ENCODE peak calls at places on chromosome 15, in nine cellular contexts. W is mesendoderm; I is cardiac muscle cell; Q is sigmoid colon; A is neural progenitor cell; V is esophagus squamous epithelium; E is K562; Z is naive thymus-derived CD4-positive, alpha-beta T cell; J is breast epithelium. L is an unnamed sample.

GRCh38 chr15:66211670-66212455 is 41.7 kb downstream of the MEGF11 start:
- DNase-seq in J (no peak), Z (no peak), W (no peak), V (no peak), A (no peak), Q (no peak), I (no peak), E (no peak), L (peak; percentile 61)

GRCh38 chr15:51024735-51025453 is 69.8 kb downstream of the TNFAIP8L3 start:
- DNase-seq in V (no peak), Z (no peak), Q (no peak), I (peak; percentile 48), E (no peak), A (no peak), W (no peak), J (no peak), L (no peak)

GRCh38 chr15:68176601-68177000 is 28.5 kb downstream of the CALML4 start:
- DNase-seq in J (no peak), Z (no peak), Q (no peak), I (no peak), V (no peak), W (no peak), A (no peak), E (no peak), L (no peak)

GRCh38 chr15:65772909-65773308 is 19.2 kb downstream of the DENND4A start:
- DNase-seq in Q (no peak), A (no peak), I (no peak), W (no peak), Z (no peak), E (no peak), V (no peak), J (no peak), L (no peak)

GRCh38 chr15:71494565-71494964 is 315.8 kb upstream of the NR2E3 start:
- DNase-seq in Q (no peak), A (no peak), Z (no peak), I (no peak), E (no peak), J (no peak), V (no peak), W (no peak), L (no peak)

GRCh38 chr15:74505837-74506514 is 35.0 kb upstream of the ARID3B start:
- DNase-seq in J (no peak), E (no peak), I (no peak), Q (no peak), Z (no peak), V (no peak), W (no peak), A (no peak), L (no peak)

GRCh38 chr15:40549894-40550293 is 14.9 kb downstream of the CCDC32 start:
- DNase-seq in I (no peak), Z (no peak), Q (no peak), E (peak; percentile 31), A (no peak), V (no peak), J (peak; percentile 55), W (no peak), L (no peak)

GRCh38 chr15:90036343-90036742 is 35.2 kb downstream of the ZNF710 start:
- DNase-seq in I (no peak), J (no peak), Z (no peak), Q (peak; percentile 38), E (no peak), V (no peak), W (no peak), A (peak; percentile 72), L (peak; percentile 42)

GRCh38 chr15:74642328-74642723 is 26.7 kb downstream of the CLK3 start:
- DNase-seq in Z (no peak), J (no peak), E (no peak), Q (no peak), W (no peak), I (no peak), V (no peak), A (no peak), L (no peak)

GRCh38 chr15:77057072-77057471 is 13.8 kb downstream of the TSPAN3 start:
- DNase-seq in E (no peak), J (no peak), Z (no peak), Q (no peak), W (no peak), A (no peak), I (no peak), V (no peak), L (no peak)

GRCh38 chr15:29278436-29279099 is 8.9 kb upstream of the NSMCE3 start:
- DNase-seq in I (peak; percentile 41), V (no peak), A (no peak), Z (no peak), E (no peak), W (no peak), J (no peak), Q (no peak), L (no peak)

GRCh38 chr15:91853968-91854943 is 748 bp downstream of the SLCO3A1 start:
- DNase-seq in W (peak; percentile 57), J (no peak), Q (peak; percentile 71), V (no peak), Z (peak; percentile 60), E (no peak), A (peak; percentile 79), I (peak; percentile 39), L (peak; percentile 84)

GRCh38 chr15:57537951-57538506 is 53.7 kb upstream of the MYZAP start:
- DNase-seq in W (no peak), I (no peak), J (no peak), A (no peak), Q (no peak), E (no peak), V (no peak), Z (no peak), L (no peak)

GRCh38 chr15:97748576-97748975 is 211.9 kb upstream of the ARRDC4 start:
- DNase-seq in A (peak; percentile 31), E (no peak), J (no peak), V (no peak), Z (no peak), I (no peak), W (no peak), Q (no peak), L (peak; percentile 57)

GRCh38 chr15:60405405-60405804 is 7.6 kb upstream of the ANXA2 start:
- DNase-seq in Z (no peak), A (no peak), E (no peak), J (no peak), V (no peak), W (no peak), I (no peak), Q (no peak), L (no peak)
- H3K4me1 ChIP-seq in Z (peaks cover 5% of the 10 kb centered on the region), A (peaks cover 13% of the 10 kb centered on the region), E (no peaks in the 10 kb centered on the region), J (peaks cover 8% of the 10 kb centered on the region), V (peaks cover 16% of the 10 kb centered on the region), W (no peaks in the 10 kb centered on the region), I (peaks cover 14% of the 10 kb centered on the region), Q (no peaks in the 10 kb centered on the region), L (no peaks in the 10 kb centered on the region)

GRCh38 chr15:80974914-80975313 is 14.7 kb downstream of the MESD start:
- DNase-seq in Z (no peak), Q (no peak), A (no peak), V (no peak), J (no peak), I (no peak), W (no peak), E (no peak), L (no peak)
- H3K4me1 ChIP-seq in Z (no peaks in the 10 kb centered on the region), Q (peaks cover 20% of the 10 kb centered on the region), A (no peaks in the 10 kb centered on the region), V (peaks cover 4% of the 10 kb centered on the region), J (no peaks in the 10 kb centered on the region), I (no peaks in the 10 kb centered on the region), W (no peaks in the 10 kb centered on the region), E (peaks cover 3% of the 10 kb centered on the region), L (peaks cover 5% of the 10 kb centered on the region)

GRCh38 chr15:85527907-85528306 is 147.5 kb downstream of the AKAP13 start:
- DNase-seq in Q (no peak), E (no peak), W (peak; percentile 31), I (peak; percentile 96), V (no peak), A (no peak), J (no peak), Z (no peak), L (no peak)

GRCh38 chr15:85530079-85530478 is 149.7 kb downstream of the AKAP13 start:
- DNase-seq in E (no peak), I (no peak), J (no peak), V (no peak), Q (no peak), A (no peak), W (no peak), Z (no peak), L (no peak)

GRCh38 chr15:85532689-85533088 is 152.3 kb downstream of the AKAP13 start:
- DNase-seq in Q (no peak), E (no peak), A (no peak), J (no peak), I (no peak), Z (no peak), V (no peak), W (no peak), L (no peak)

GRCh38 chr15:85533949-85534543 is 153.6 kb downstream of the AKAP13 start:
- DNase-seq in E (no peak), Q (no peak), J (no peak), W (no peak), Z (no peak), V (no peak), A (no peak), I (no peak), L (no peak)

DNA sequence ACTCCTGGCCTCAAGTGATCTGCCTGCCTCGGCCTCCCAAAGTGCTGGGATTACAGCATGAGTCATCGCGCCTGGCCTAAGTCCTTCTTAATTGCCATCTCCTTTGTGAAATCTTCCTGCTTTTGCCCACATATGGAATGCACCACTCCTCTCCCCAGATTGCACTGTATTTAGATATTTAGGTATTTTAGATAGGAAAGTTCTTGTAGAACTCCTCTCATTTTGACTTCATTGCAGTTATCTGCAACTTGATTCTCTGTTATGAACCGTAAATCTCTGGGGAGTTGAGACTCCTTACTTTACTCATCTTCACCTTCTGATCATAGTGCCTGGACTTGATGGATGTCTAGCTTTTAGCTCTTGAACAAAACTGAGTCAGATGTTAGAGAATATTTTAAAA is 150.7 kb downstream of the AKAP13 start:
- DNase-seq in J (no peak), V (no peak), Q (no peak), E (no peak), A (no peak), Z (no peak), W (no peak), I (peak; percentile 35), L (no peak)
- H3K4me1 ChIP-seq in J (no peaks in the 10 kb centered on the region), V (peaks cover 18% of the 10 kb centered on the region), Q (peaks cover 19% of the 10 kb centered on the region), E (no peaks in the 10 kb centered on the region), A (peaks cover 10% of the 10 kb centered on the region), Z (peaks cover 16% of the 10 kb centered on the region), W (no peaks in the 10 kb centered on the region), I (peaks cover 11% of the 10 kb centered on the region), L (no peaks in the 10 kb centered on the region)

DNA sequence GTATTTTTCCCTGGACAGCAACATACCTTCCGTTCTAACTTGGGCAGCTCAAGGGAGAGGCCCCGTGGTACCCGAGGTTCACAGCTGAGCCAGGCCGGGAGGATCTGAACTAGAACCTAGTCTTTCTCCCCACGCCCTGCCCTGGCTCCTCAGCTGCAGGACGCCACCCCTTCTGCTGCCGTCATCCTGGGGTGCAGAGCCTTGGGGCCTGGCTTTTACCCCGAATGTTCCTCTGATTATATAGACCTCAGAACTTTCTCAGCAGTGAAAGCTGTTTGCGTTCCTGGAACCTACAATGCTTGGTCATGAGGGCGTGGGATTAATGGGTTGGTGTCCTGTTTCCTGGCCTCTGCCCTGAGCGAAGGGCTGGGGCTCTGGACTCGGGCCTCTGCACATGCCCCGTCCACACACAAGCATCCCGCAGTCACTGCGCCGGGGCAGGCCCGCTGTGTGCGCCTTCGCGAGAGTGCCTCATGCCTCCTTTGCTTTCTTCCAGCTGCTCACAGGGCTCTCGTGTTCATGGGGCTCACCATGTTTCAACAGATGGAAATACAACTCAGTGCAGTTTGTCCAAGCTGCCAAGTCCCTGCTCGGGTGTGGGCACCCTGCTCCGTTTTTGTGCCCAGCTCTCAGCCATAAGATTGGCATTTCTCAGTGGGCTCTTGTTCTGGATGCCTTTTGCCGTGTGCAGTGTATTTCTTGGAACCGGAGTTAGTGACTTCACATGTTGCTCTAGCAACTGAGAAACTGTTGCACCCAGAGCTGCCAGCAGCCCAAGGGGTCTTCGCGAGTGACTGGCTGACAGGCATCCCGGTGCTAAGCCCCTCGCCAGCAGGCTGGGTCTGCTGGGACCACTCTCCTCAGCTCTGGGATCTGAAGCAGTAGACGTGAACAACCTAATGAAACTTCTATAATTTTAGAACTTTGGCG is 20.4 kb downstream of the SYNM start:
- DNase-seq in Q (peak; percentile 81), A (no peak), I (no peak), J (no peak), Z (no peak), V (no peak), E (no peak), W (no peak), L (no peak)
- H3K4me1 ChIP-seq in Q (peaks cover 99% of the 10 kb centered on the region), A (peaks cover 10% of the 10 kb centered on the region), I (peaks cover 27% of the 10 kb centered on the region), J (peaks cover 26% of the 10 kb centered on the region), Z (no peaks in the 10 kb centered on the region), V (peaks cover 18% of the 10 kb centered on the region), E (peaks cover 5% of the 10 kb centered on the region), W (peaks cover 7% of the 10 kb centered on the region), L (peaks cover 14% of the 10 kb centered on the region)